ENCODE peak calls at places on chromosomes 12 and 14, in six cellular contexts. P is esophagus squamous epithelium, F is adrenal gland, W is A549, L is stomach, M is IMR-90. Q is an unnamed sample.

GRCh38 chr12:116982721-116983502 is 72.2 kb downstream of the FBXW8 start:
- DNase-seq in P (no peak), F (no peak), W (no peak), L (no peak), M (peak; percentile 95), Q (no peak)

GRCh38 chr12:95582230-95583058 is 31.2 kb upstream of the USP44 start:
- DNase-seq in P (no peak), F (no peak), W (peak; percentile 41), L (no peak), M (peak; percentile 77), Q (no peak)

GRCh38 chr14:96804821-96805374 is 7.7 kb downstream of the VRK1 start:
- DNase-seq in P (no peak), F (no peak), W (no peak), L (no peak), M (peak; percentile 40), Q (no peak)

GRCh38 chr14:23433457-23433856 is 2.0 kb downstream of the MYH7 start:
- DNase-seq in P (no peak), F (no peak), W (no peak), L (no peak), M (no peak), Q (no peak)

GRCh38 chr12:88179436-88180014 is 37.4 kb downstream of the TMTC3 start:
- DNase-seq in P (no peak), F (no peak), W (no peak), L (no peak), M (no peak), Q (no peak)

GRCh38 chr12:1908758-1909157 is 9.7 kb downstream of the CACNA2D4 start:
- DNase-seq in P (no peak), F (no peak), W (no peak), L (peak; percentile 20), M (no peak), Q (no peak)

GRCh38 chr12:62834406-62834805 is 100.5 kb downstream of the PPM1H start:
- DNase-seq in P (no peak), F (no peak), W (no peak), L (no peak), M (no peak), Q (no peak)

GRCh38 chr12:123113038-123113437 is 37.9 kb downstream of the PITPNM2 start:
- DNase-seq in P (no peak), F (no peak), W (no peak), L (no peak), M (no peak), Q (no peak)

GRCh38 chr12:25477217-25477616 is 75.9 kb downstream of the LMNTD1 start:
- DNase-seq in P (no peak), F (no peak), W (no peak), L (no peak), M (no peak), Q (no peak)

GRCh38 chr12:131091413-131091975 is 137.8 kb downstream of the ADGRD1 start:
- DNase-seq in P (no peak), F (no peak), W (no peak), L (no peak), M (no peak), Q (no peak)

GRCh38 chr12:70070494-70071007 is 172.7 kb upstream of the CNOT2 start:
- DNase-seq in P (no peak), F (no peak), W (no peak), L (no peak), M (no peak), Q (no peak)

GRCh38 chr14:22996823-22997301 is 13.1 kb downstream of the C14orf93 start:
- DNase-seq in P (no peak), F (no peak), W (no peak), L (no peak), M (no peak), Q (no peak)

GRCh38 chr12:57845478-57846284 is 848 bp downstream of the CTDSP2 start:
- DNase-seq in P (no peak), F (peak; percentile 82), W (peak; percentile 55), L (peak; percentile 82), M (no peak), Q (peak; percentile 73)

GRCh38 chr14:51180577-51180976 is 59.5 kb upstream of the TMX1 start:
- DNase-seq in P (no peak), F (no peak), W (no peak), L (no peak), M (no peak), Q (no peak)

GRCh38 chr12:20342111-20342510 is 26.2 kb upstream of the PDE3A start:
- DNase-seq in P (no peak), F (no peak), W (no peak), L (no peak), M (peak; percentile 38), Q (no peak)

GRCh38 chr12:115383668-115384067 is 699.7 kb upstream of the TBX3 start:
- DNase-seq in P (no peak), F (peak; percentile 81), W (no peak), L (peak; percentile 49), M (peak; percentile 93), Q (peak; percentile 70)

GRCh38 chr14:71659165-71659564 is 273.1 kb upstream of the RGS6 start:
- DNase-seq in P (no peak), F (no peak), W (no peak), L (no peak), M (peak; percentile 64), Q (no peak)

GRCh38 chr12:57461326-57461903 is 1.8 kb downstream of the GLI1 start:
- DNase-seq in P (no peak), F (peak; percentile 56), W (peak; percentile 86), L (peak; percentile 46), M (peak; percentile 57), Q (no peak)

GRCh38 chr12:72267974-72268373 is 4.2 kb upstream of the TRHDE start:
- DNase-seq in P (no peak), F (no peak), W (no peak), L (no peak), M (peak; percentile 45), Q (no peak)
- TF ChIP-seq CTCF in P (no peak), F (no peak), W (peak; percentile 31), L (no peak), M (peak; percentile 51), Q (no peak)

GRCh38 chr14:106513302-106513701 is 986.9 kb downstream of the TMEM121 start:
- DNase-seq in P (no peak), F (no peak), W (no peak), L (no peak), M (no peak), Q (no peak)
- H3K4me1 ChIP-seq in P (no peaks in the 10 kb centered on the region), F (no peaks in the 10 kb centered on the region), W (no peaks in the 10 kb centered on the region), L (no peaks in the 10 kb centered on the region), M (no peaks in the 10 kb centered on the region), Q (no peaks in the 10 kb centered on the region)

DNA sequence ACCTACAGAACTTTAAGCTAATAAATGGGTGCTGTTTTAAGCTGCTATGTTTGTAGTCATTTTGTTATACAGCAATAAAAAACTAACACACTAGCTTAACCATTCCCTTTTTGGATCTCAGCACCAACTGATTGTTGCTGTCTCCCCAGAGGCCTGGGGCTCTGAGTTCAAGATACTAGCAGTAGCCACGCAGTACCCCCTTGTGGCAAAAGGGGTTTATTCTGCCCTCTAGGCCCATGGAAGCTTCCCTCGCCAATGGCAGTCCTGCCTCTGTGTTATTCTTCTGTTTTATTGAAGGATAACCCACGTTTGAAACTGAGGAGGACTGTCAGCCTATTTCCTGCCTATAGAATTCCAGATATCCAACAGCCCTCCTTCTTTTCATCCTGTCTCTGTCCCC is 455.3 kb upstream of the ATP2B1 start:
- DNase-seq in P (no peak), F (no peak), W (no peak), L (no peak), M (no peak), Q (no peak)
- TF ChIP-seq POLR2A in P (no peak), F (no peak), W (no peak), L (no peak), M (no peak), Q (no peak)

GRCh38 chr12:3350432-3350831 is 140.6 kb upstream of the PRMT8 start:
- DNase-seq in P (no peak), F (no peak), W (no peak), L (no peak), M (no peak), Q (no peak)
- TF ChIP-seq CTCF in P (no peak), F (no peak), W (no peak), L (no peak), M (no peak), Q (no peak)

DNA sequence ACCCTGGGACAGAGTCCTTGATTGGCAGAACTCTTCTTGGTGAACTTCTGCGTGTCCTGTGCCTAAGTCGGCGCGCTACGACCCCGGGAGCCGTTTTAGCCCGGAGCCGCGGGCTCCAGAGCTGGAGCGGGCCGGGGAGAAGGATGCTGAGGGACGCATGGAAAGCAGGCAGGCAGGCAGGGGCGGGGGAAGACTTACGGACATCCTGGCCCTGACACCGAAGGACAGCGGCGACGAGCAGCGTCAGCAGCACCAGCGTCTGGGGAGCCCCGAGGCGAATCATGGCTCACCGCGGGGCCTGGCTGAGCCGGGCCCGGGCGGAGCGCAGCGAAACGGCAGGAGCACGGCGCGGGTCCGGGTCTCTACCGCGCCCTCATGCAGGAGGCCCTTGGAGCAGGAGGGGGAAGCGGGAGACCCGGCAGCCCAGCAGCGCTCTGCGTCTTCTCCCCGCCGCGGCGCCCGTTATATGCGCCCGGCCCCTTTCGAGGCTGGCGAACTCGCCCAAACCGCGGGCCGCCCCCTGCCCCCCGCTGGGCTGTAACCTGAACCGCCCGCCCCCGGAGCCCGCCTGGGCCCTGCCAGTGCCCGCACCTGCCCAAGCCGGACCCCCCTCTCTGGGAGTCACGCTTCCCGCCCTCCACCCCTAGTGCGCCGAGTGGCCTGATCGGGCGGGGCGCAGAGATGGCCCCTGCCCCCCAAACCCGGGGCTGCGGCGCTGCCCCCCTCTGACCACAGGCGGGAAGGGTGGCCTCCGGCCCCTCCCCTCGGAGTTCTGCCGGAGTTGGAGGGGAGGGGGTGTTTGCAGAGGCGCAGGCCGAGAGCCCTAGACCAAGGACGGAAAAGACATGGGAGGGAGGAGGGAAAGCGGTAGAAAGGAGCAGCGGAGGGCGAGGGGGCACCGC is at the start of gene COL2A1:
- DNase-seq in P (no peak), F (peak; percentile 66), W (peak; percentile 35), L (no peak), M (peak; percentile 12), Q (no peak)
- H3K4me1 ChIP-seq in P (peaks cover 31% of the 10 kb centered on the region), F (peaks cover 27% of the 10 kb centered on the region), W (peaks cover 28% of the 10 kb centered on the region), L (peaks cover 42% of the 10 kb centered on the region), M (peaks cover 4% of the 10 kb centered on the region), Q (peaks cover 19% of the 10 kb centered on the region)

GRCh38 chr12:53180270-53180930 is at the start of the genes CSAD and ZNF740:
- DNase-seq in P (peak; percentile 72), F (peak; percentile 98), W (peak; percentile 98), L (peak; percentile 97), M (peak; percentile 97), Q (peak; percentile 93)
- TF ChIP-seq POLR2A in P (peak; percentile 79), F (peak; percentile 76), W (peak; percentile 90), L (peak; percentile 51), M (peak; percentile 65), Q (peak; percentile 56)

GRCh38 chr12:121888083-121888477 is 510 bp upstream of the PSMD9 start:
- DNase-seq in P (no peak), F (no peak), W (no peak), L (no peak), M (no peak), Q (no peak)
- TF ChIP-seq CTCF in P (no peak), F (no peak), W (no peak), L (no peak), M (no peak), Q (no peak)